ENCODE peak calls at places on chromosomes 4 and X, in seven cellular contexts. M is stomach, C is aorta, H is NB4, X is SJSA1, S is PC-3, W is SW480. R is an unnamed sample.

GRCh38 chr4:41939016-41939623 is 3.9 kb downstream of the TMEM33 start:
- DNase-seq in M (no peak), C (no peak), H (peak), X (no peak), S (peak), W (no peak), R (no peak)

GRCh38 chr4:168589154-168589553 is 92.3 kb downstream of the PALLD start:
- DNase-seq in M (no peak), C (no peak), H (no peak), X (no peak), S (peak), W (no peak), R (no peak)

GRCh38 chr4:53676402-53676871 is 85.2 kb upstream of the LNX1 start:
- DNase-seq in M (no peak), C (no peak), H (peak), X (no peak), S (no peak), W (no peak), R (no peak)

GRCh38 chrX:41499984-41500383 is 52.8 kb downstream of the NYX start:
- DNase-seq in M (no peak), C (no peak), H (no peak), X (no peak), S (no peak), W (no peak), R (no peak)

GRCh38 chrX:45524296-45524695 is 323.6 kb upstream of the DIPK2B start:
- DNase-seq in M (no peak), C (no peak), H (no peak), X (no peak), S (peak), W (no peak), R (no peak)

GRCh38 chr4:182593413-182593812 is 323.8 kb downstream of the DCTD start:
- DNase-seq in M (no peak), C (no peak), H (no peak), X (no peak), S (no peak), W (no peak), R (no peak)

GRCh38 chr4:89434364-89434988 is 126.9 kb upstream of the GPRIN3 start:
- DNase-seq in M (no peak), C (no peak), H (peak), X (no peak), S (peak), W (peak), R (no peak)

GRCh38 chr4:21012851-21013331 is 312.6 kb downstream of the PACRGL start:
- DNase-seq in M (no peak), C (no peak), H (no peak), X (no peak), S (peak), W (peak), R (no peak)

GRCh38 chr4:75708218-75708691 is 16.1 kb upstream of the USO1 start:
- DNase-seq in M (no peak), C (no peak), H (peak), X (no peak), S (peak), W (no peak), R (no peak)

GRCh38 chr4:168475745-168476144 is 4.5 kb downstream of the DDX60L start:
- DNase-seq in M (no peak), C (no peak), H (peak), X (no peak), S (peak), W (no peak), R (no peak)

GRCh38 chr4:162485486-162485885 is 321.7 kb upstream of the FSTL5 start:
- DNase-seq in M (no peak), C (no peak), H (no peak), X (no peak), S (peak), W (peak), R (no peak)

GRCh38 chr4:169366821-169367220 is 96.1 kb upstream of the SH3RF1 start:
- DNase-seq in M (no peak), C (no peak), H (no peak), X (no peak), S (no peak), W (no peak), R (no peak)

GRCh38 chr4:173288296-173288695 is 45.9 kb downstream of the HMGB2 start:
- DNase-seq in M (peak), C (no peak), H (peak), X (peak), S (peak), W (no peak), R (no peak)

GRCh38 chr4:22597471-22597870 is 81.6 kb upstream of the ADGRA3 start:
- DNase-seq in M (no peak), C (no peak), H (no peak), X (no peak), S (no peak), W (no peak), R (no peak)

GRCh38 chr4:114027596-114027995 is 48.1 kb upstream of the ARSJ start:
- DNase-seq in M (no peak), C (no peak), H (no peak), X (no peak), S (no peak), W (no peak), R (no peak)

GRCh38 chrX:69144854-69145253 is 20.4 kb downstream of the PJA1 start:
- DNase-seq in M (no peak), C (no peak), H (no peak), X (no peak), S (no peak), W (no peak), R (no peak)

GRCh38 chrX:107716816-107717700 is 58.5 kb downstream of the TSC22D3 start:
- DNase-seq in M (peak), C (peak), H (peak), X (peak), S (peak), W (peak), R (no peak)

GRCh38 chr4:38821739-38822138 is 17.1 kb upstream of the TLR1 start:
- DNase-seq in M (no peak), C (no peak), H (no peak), X (no peak), S (peak), W (no peak), R (no peak)

R was measured in NCI-H187.